ENCODE peak calls at places on chromosomes 6 and 20, in six cellular contexts. T is ELR; M is left colon; D is activated T-helper 1 cell treated with anti-CD3 and anti-CD28 coated beads, Interleukin-12 subunit alpha, Interleukin-12 subunit beta, Interleukin-2, Interleukin-4 antibody, amounts not matched to agents 30 ng/mL and 10 ng/mL and 1 ng/mL, durations not matched to agents 14 hours and 24 hours and 36 hours; J is hypothalamus; P is DMS153. F is an unnamed sample.

GRCh38 chr6:40982917-40983316 is 56.1 kb downstream of the UNC5CL start:
- DNase-seq in T (no peak), M (no peak), D (no peak), J (no peak), P (no peak), F (no peak)

GRCh38 chr6:138765896-138766487 is 7.6 kb upstream of the CCDC28A start:
- DNase-seq in T (peak; percentile 63), M (no peak), D (no peak), J (no peak), P (peak; percentile 15), F (no peak)

GRCh38 chr20:56979125-56979524 is 287.3 kb downstream of the BMP7 start:
- DNase-seq in T (no peak), M (no peak), D (no peak), J (no peak), P (no peak), F (no peak)

GRCh38 chr6:35023091-35023490 is 118.0 kb downstream of the TCP11 start:
- DNase-seq in T (no peak), M (no peak), D (no peak), J (no peak), P (no peak), F (no peak)

GRCh38 chr6:41966961-41967311 is 25.3 kb upstream of the CCND3 start:
- DNase-seq in T (peak; percentile 91), M (no peak), D (no peak), J (no peak), P (no peak), F (no peak)

GRCh38 chr20:54234991-54235390 is 27.1 kb downstream of the PFDN4 start:
- DNase-seq in T (no peak), M (no peak), D (no peak), J (no peak), P (no peak), F (no peak)

GRCh38 chr6:42271834-42272805 is 54.5 kb upstream of the MRPS10 start:
- DNase-seq in T (no peak), M (no peak), D (no peak), J (no peak), P (no peak), F (no peak)

GRCh38 chr6:101195581-101195980 is 197.9 kb upstream of the GRIK2 start:
- DNase-seq in T (peak; percentile 9), M (no peak), D (no peak), J (no peak), P (no peak), F (no peak)

GRCh38 chr20:32231847-32232246 is 24.2 kb downstream of the POFUT1 start:
- DNase-seq in T (peak; percentile 13), M (no peak), D (peak; percentile 31), J (no peak), P (no peak), F (no peak)

GRCh38 chr6:16903470-16903869 is 142.2 kb upstream of the ATXN1 start:
- DNase-seq in T (peak; percentile 59), M (no peak), D (no peak), J (no peak), P (no peak), F (no peak)

GRCh38 chr20:64140956-64141355 is 23.3 kb upstream of the MYT1 start:
- DNase-seq in T (no peak), M (no peak), D (no peak), J (no peak), P (no peak), F (no peak)

GRCh38 chr6:142276256-142276655 is 25.6 kb upstream of the ADGRG6 start:
- DNase-seq in T (no peak), M (no peak), D (no peak), J (no peak), P (no peak), F (no peak)

GRCh38 chr6:57089265-57089664 is 723 bp upstream of the ZNF451 start:
- DNase-seq in T (no peak), M (no peak), D (no peak), J (no peak), P (no peak), F (no peak)

GRCh38 chr6:11121851-11122250 is 10.3 kb upstream of the ERVFRD-1 start:
- DNase-seq in T (no peak), M (no peak), D (no peak), J (no peak), P (no peak), F (no peak)

GRCh38 chr6:156774872-156775405 is 2.2 kb upstream of the ARID1B start:
- DNase-seq in T (peak; percentile 19), M (peak; percentile 48), D (no peak), J (no peak), P (no peak), F (no peak)

GRCh38 chr6:84738996-84739865 is 25.2 kb downstream of the TBX18 start:
- DNase-seq in T (peak; percentile 44), M (no peak), D (no peak), J (no peak), P (no peak), F (no peak)

GRCh38 chr6:126033696-126034095 is 47.4 kb downstream of the TRMT11 start:
- DNase-seq in T (peak; percentile 79), M (peak; percentile 27), D (no peak), J (no peak), P (no peak), F (peak; percentile 42)

GRCh38 chr6:163585932-163586437 is 171.5 kb downstream of the QKI start:
- DNase-seq in T (peak; percentile 92), M (no peak), D (no peak), J (no peak), P (no peak), F (no peak)

GRCh38 chr20:3670511-3670910 is 7.3 kb upstream of the GFRA4 start:
- DNase-seq in T (peak; percentile 56), M (no peak), D (no peak), J (no peak), P (no peak), F (no peak)

GRCh38 chr6:76490456-76490855 is 418.0 kb upstream of the IMPG1 start:
- DNase-seq in T (no peak), M (no peak), D (no peak), J (no peak), P (no peak), F (no peak)

GRCh38 chr6:74939309-74939708 is 266.5 kb downstream of the COL12A1 start:
- DNase-seq in T (no peak), M (no peak), D (no peak), J (no peak), P (peak; percentile 57), F (no peak)

GRCh38 chr6:34391711-34392496 is 565 bp downstream of the NUDT3 start:
- DNase-seq in T (peak; percentile 74), M (peak; percentile 37), D (peak; percentile 42), J (peak; percentile 61), P (peak; percentile 21), F (peak; percentile 36)

GRCh38 chr20:60899320-60899719 is 352.7 kb upstream of the CDH4 start:
- DNase-seq in T (no peak), M (no peak), D (no peak), J (no peak), P (no peak), F (no peak)

GRCh38 chr20:49464556-49464955 is 17.9 kb downstream of the KCNB1 start:
- DNase-seq in T (no peak), M (no peak), D (no peak), J (no peak), P (no peak), F (no peak)

GRCh38 chr20:37335642-37336368 is 10.1 kb upstream of the SRC start:
- DNase-seq in T (peak; percentile 41), M (no peak), D (no peak), J (no peak), P (no peak), F (no peak)

GRCh38 chr20:57584768-57585461 is 24.0 kb downstream of the PCK1 start:
- DNase-seq in T (no peak), M (no peak), D (no peak), J (no peak), P (no peak), F (no peak)